ENCODE peak calls at places on chromosomes 7 and 10, in four cellular contexts. V, D, I and Z are unnamed samples.

GRCh38 chr7:33751395-33751794 is 153.9 kb upstream of the BMPER start:
- DNase-seq in V (no peak), D (no peak), I (no peak), Z (no peak)

GRCh38 chr7:100571829-100572116 is 1.9 kb downstream of the SAP25 start:
- DNase-seq in V (peak), D (no peak), I (no peak), Z (no peak)

GRCh38 chr7:80882213-80882801 is 36.5 kb downstream of the SEMA3C start:
- DNase-seq in V (no peak), D (no peak), I (no peak), Z (no peak)

GRCh38 chr7:116633131-116633988 is 38.6 kb upstream of the MET start:
- DNase-seq in V (no peak), D (no peak), I (peak), Z (peak)

GRCh38 chr7:2879354-2879753 is 35.2 kb upstream of the GNA12 start:
- DNase-seq in V (no peak), D (no peak), I (no peak), Z (no peak)

GRCh38 chr10:121949052-121949451 is 21.2 kb upstream of the ATE1 start:
- DNase-seq in V (no peak), D (no peak), I (no peak), Z (no peak)

GRCh38 chr10:51048792-51049191 is 25.5 kb upstream of the PRKG1 start:
- DNase-seq in V (no peak), D (no peak), I (no peak), Z (no peak)

GRCh38 chr7:5997210-5997808 is 11.5 kb downstream of the PMS2 start:
- DNase-seq in V (peak), D (no peak), I (peak), Z (peak)

GRCh38 chr10:42594246-42594650 is 44.1 kb downstream of the ZNF33B start:
- DNase-seq in V (no peak), D (no peak), I (peak), Z (no peak)

DNA sequence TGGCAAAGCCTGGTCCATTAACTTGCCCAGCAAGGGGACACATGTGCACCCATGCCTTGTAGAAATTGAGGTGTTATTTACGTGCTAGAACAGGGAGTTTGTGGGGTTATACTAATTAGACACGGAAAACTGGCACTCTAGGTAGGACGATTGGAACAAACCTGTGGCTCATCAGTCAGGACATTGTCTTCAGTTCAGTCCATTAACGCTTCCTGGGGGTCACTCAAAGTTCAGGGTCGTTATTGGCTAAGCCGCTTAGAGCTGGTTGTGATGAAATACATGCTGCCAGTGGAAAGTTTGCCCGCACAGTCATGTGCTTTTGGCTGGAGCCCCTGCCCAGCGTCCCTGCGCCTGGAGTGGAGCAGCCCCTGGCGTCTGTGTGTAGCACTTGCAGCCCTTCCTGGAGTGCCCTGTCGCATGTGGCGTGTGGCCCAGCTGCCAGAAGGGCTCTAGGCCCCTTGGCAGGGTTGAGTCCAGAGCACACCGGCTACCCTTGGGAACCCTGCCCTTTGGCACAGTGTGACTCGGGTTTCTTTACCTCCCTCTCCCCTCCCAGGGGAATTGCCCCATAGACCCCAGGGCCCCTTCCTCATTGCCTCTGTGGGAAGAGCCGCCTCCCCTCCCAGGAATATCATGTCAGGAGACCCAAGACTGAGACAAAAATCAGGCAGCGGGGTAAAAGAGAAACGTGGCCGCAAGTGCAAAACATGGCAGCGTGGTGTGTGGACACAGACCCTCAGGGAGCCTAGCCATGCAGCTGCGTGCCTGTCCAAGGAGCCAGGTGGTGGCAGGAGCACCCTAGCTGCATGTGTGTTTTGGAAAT is 9.8 kb downstream of the ZNF775 start:
- DNase-seq in V (no peak), D (no peak), I (no peak), Z (no peak)
- TF ChIP-seq CTCF in V (no peak), D (peak), I (peak), Z (no peak)

GRCh38 chr10:116122126-116122525 is 150.9 kb downstream of the GFRA1 start:
- DNase-seq in V (no peak), D (no peak), I (no peak), Z (no peak)

GRCh38 chr10:116118851-116119250 is 154.2 kb downstream of the GFRA1 start:
- DNase-seq in V (no peak), D (no peak), I (no peak), Z (no peak)

GRCh38 chr10:116122664-116123063 is 150.3 kb downstream of the GFRA1 start:
- DNase-seq in V (no peak), D (no peak), I (no peak), Z (no peak)

GRCh38 chr10:116124777-116125176 is 148.2 kb downstream of the GFRA1 start:
- DNase-seq in V (no peak), D (no peak), I (no peak), Z (no peak)

DNA sequence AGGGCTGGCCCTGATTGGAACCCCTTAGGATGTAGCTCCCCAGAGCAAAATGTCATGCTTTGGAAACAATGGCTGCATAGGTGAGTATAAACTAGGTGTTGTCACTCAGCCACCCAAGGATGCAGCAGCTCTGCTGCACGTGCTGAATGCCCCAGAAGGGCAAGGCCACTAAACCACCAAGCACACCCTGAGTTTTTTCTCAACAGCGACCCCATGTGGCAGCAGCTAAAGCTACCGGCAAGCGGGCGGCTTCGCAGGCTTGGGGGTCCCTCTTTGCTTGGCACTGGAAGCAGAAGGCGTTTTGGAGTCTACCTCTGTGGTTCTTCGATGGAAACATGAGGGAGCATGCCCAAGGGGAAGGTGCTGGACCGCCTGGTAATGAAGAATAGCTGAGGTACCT is 152.3 kb downstream of the GFRA1 start:
- DNase-seq in V (peak), D (peak), I (no peak), Z (no peak)
- TF ChIP-seq CTCF in V (peak), D (peak), I (no peak), Z (no peak)

GRCh38 chr10:79203833-79204232 is 135.1 kb downstream of the ZMIZ1 start:
- DNase-seq in V (no peak), D (no peak), I (no peak), Z (no peak)
- TF ChIP-seq CTCF in V (no peak), D (no peak), I (no peak), Z (no peak)

GRCh38 chr7:158760936-158761335 is 56.3 kb upstream of the NCAPG2 start:
- DNase-seq in V (no peak), D (no peak), I (no peak), Z (no peak)
- TF ChIP-seq CTCF in V (no peak), D (peak), I (peak), Z (no peak)